ENCODE peak calls at places on chromosomes 1 and 21, in six cellular contexts. H is fibroblast of lung, J is H9, L is GM23248, M is IMR-90, N is astrocyte. I is an unnamed sample.

GRCh38 chr21:16302851-16303282 is 573.1 kb downstream of the USP25 start:
- DNase-seq in H (no peak), J (no peak), L (peak; percentile 72), M (peak; percentile 12), N (peak; percentile 95), I (no peak)

GRCh38 chr1:157403203-157403602 is 149.1 kb downstream of the FCRL5 start:
- DNase-seq in H (no peak), J (peak; percentile 78), L (peak; percentile 14), M (no peak), N (no peak), I (no peak)

GRCh38 chr1:6445062-6445763 is 20.6 kb downstream of the ESPN start:
- DNase-seq in H (peak; percentile 37), J (peak; percentile 83), L (peak; percentile 59), M (peak; percentile 15), N (peak; percentile 10), I (peak; percentile 54)

GRCh38 chr21:36706951-36707762 is 8.2 kb downstream of the SIM2 start:
- DNase-seq in H (peak; percentile 34), J (peak; percentile 63), L (peak; percentile 29), M (peak; percentile 37), N (no peak), I (no peak)

GRCh38 chr1:230790026-230790425 is 42.8 kb downstream of the CAPN9 start:
- DNase-seq in H (no peak), J (no peak), L (no peak), M (no peak), N (no peak), I (no peak)

GRCh38 chr21:36129219-36129618 is 5.7 kb upstream of the CBR3 start:
- DNase-seq in H (no peak), J (no peak), L (no peak), M (no peak), N (no peak), I (no peak)

GRCh38 chr1:32249831-32250525 is 1.1 kb upstream of the LCK start:
- DNase-seq in H (no peak), J (no peak), L (no peak), M (peak; percentile 46), N (no peak), I (no peak)

GRCh38 chr1:10965621-10966226 is 46.7 kb upstream of the TARDBP start:
- DNase-seq in H (peak; percentile 18), J (no peak), L (peak; percentile 33), M (no peak), N (no peak), I (no peak)

GRCh38 chr1:206723500-206724472 is 39.1 kb downstream of the MAPKAPK2 start:
- DNase-seq in H (peak; percentile 95), J (no peak), L (peak; percentile 92), M (peak; percentile 86), N (peak; percentile 92), I (peak; percentile 74)

GRCh38 chr1:93964777-93965200 is 55.6 kb upstream of the GCLM start:
- DNase-seq in H (peak; percentile 7), J (no peak), L (peak; percentile 58), M (peak; percentile 69), N (peak; percentile 92), I (peak; percentile 20)

GRCh38 chr1:1432951-1433803 is 2.3 kb upstream of the VWA1 start:
- DNase-seq in H (no peak), J (peak; percentile 82), L (no peak), M (no peak), N (no peak), I (no peak)

GRCh38 chr1:919271-919872 is 4.4 kb upstream of the SAMD11 start:
- DNase-seq in H (no peak), J (no peak), L (no peak), M (no peak), N (no peak), I (no peak)

GRCh38 chr1:223515915-223516314 is 122.7 kb downstream of the CCDC185 start:
- DNase-seq in H (no peak), J (no peak), L (no peak), M (no peak), N (no peak), I (no peak)

GRCh38 chr1:172697463-172698100 is 38.7 kb downstream of the FASLG start:
- DNase-seq in H (no peak), J (no peak), L (no peak), M (no peak), N (no peak), I (no peak)

GRCh38 chr1:92459871-92460320 is 26.8 kb downstream of the GFI1 start:
- DNase-seq in H (no peak), J (no peak), L (no peak), M (no peak), N (no peak), I (no peak)

GRCh38 chr1:167836197-167836596 is 77.7 kb downstream of the ADCY10 start:
- DNase-seq in H (no peak), J (no peak), L (no peak), M (no peak), N (no peak), I (no peak)

GRCh38 chr1:65343286-65343685 is 33.9 kb downstream of the DNAJC6 start:
- DNase-seq in H (peak; percentile 24), J (no peak), L (peak; percentile 84), M (peak; percentile 3), N (no peak), I (peak; percentile 81)

GRCh38 chr1:8335246-8335645 is 17.3 kb downstream of the SLC45A1 start:
- DNase-seq in H (no peak), J (no peak), L (no peak), M (no peak), N (no peak), I (no peak)

GRCh38 chr1:162689745-162690671 is 57.7 kb downstream of the DDR2 start:
- DNase-seq in H (no peak), J (no peak), L (peak; percentile 80), M (peak; percentile 36), N (peak; percentile 37), I (peak; percentile 38)

GRCh38 chr1:174839211-174839610 is 160.5 kb upstream of the CACYBP start:
- DNase-seq in H (peak; percentile 30), J (no peak), L (no peak), M (peak; percentile 26), N (peak; percentile 46), I (no peak)

GRCh38 chr21:34129971-34130597 is 56.7 kb downstream of the MRPS6 start:
- DNase-seq in H (peak; percentile 21), J (peak; percentile 68), L (peak; percentile 52), M (peak; percentile 48), N (peak; percentile 14), I (peak; percentile 65)

GRCh38 chr1:88655685-88656299 is 28.3 kb upstream of the PKN2 start:
- DNase-seq in H (peak; percentile 64), J (no peak), L (peak; percentile 46), M (peak; percentile 37), N (peak; percentile 9), I (peak; percentile 79)

GRCh38 chr1:164673584-164674214 is 114.7 kb downstream of the PBX1 start:
- DNase-seq in H (no peak), J (peak; percentile 65), L (peak; percentile 21), M (no peak), N (no peak), I (peak; percentile 20)

GRCh38 chr1:9294440-9294773 is 1.7 kb downstream of the SPSB1 start:
- DNase-seq in H (peak; percentile 75), J (no peak), L (peak; percentile 92), M (peak; percentile 96), N (peak; percentile 93), I (peak; percentile 60)

GRCh38 chr1:97869441-97869840 is 51.4 kb downstream of the DPYD start:
- DNase-seq in H (no peak), J (no peak), L (no peak), M (no peak), N (peak; percentile 2), I (no peak)

GRCh38 chr1:39061951-39062350 is 35.8 kb downstream of the NDUFS5 start:
- DNase-seq in H (peak; percentile 62), J (no peak), L (no peak), M (peak; percentile 37), N (no peak), I (peak; percentile 18)

GRCh38 chr1:239943761-239944160 is 147.9 kb upstream of the FMN2 start:
- DNase-seq in H (no peak), J (no peak), L (no peak), M (no peak), N (no peak), I (no peak)

GRCh38 chr1:201282931-201283829 is at the start of gene PKP1:
- DNase-seq in H (peak; percentile 23), J (peak; percentile 69), L (peak; percentile 73), M (peak; percentile 10), N (peak; percentile 15), I (peak; percentile 65)

GRCh38 chr1:71600023-71600422 is 519.2 kb upstream of the ZRANB2 start:
- DNase-seq in H (no peak), J (no peak), L (no peak), M (no peak), N (no peak), I (no peak)
- H3K9ac ChIP-seq in H (no peak overlapping the region), J (no peak overlapping the region), L (no peak overlapping the region), M (no peak overlapping the region), N (no peak overlapping the region), I (no peak overlapping the region)

GRCh38 chr1:24726741-24727140 is 18.5 kb upstream of the CLIC4 start:
- DNase-seq in H (no peak), J (no peak), L (no peak), M (no peak), N (no peak), I (no peak)

GRCh38 chr1:24724345-24725208 is 20.7 kb upstream of the CLIC4 start:
- DNase-seq in H (peak; percentile 76), J (peak; percentile 80), L (peak; percentile 43), M (peak; percentile 84), N (peak; percentile 78), I (peak; percentile 49)

GRCh38 chr1:24728982-24729381 is 16.3 kb upstream of the CLIC4 start:
- DNase-seq in H (no peak), J (no peak), L (no peak), M (no peak), N (no peak), I (no peak)

GRCh38 chr1:24725209-24725651 is 20.0 kb upstream of the CLIC4 start:
- DNase-seq in H (no peak), J (peak; percentile 84), L (peak; percentile 43), M (peak; percentile 54), N (no peak), I (no peak)

DNA sequence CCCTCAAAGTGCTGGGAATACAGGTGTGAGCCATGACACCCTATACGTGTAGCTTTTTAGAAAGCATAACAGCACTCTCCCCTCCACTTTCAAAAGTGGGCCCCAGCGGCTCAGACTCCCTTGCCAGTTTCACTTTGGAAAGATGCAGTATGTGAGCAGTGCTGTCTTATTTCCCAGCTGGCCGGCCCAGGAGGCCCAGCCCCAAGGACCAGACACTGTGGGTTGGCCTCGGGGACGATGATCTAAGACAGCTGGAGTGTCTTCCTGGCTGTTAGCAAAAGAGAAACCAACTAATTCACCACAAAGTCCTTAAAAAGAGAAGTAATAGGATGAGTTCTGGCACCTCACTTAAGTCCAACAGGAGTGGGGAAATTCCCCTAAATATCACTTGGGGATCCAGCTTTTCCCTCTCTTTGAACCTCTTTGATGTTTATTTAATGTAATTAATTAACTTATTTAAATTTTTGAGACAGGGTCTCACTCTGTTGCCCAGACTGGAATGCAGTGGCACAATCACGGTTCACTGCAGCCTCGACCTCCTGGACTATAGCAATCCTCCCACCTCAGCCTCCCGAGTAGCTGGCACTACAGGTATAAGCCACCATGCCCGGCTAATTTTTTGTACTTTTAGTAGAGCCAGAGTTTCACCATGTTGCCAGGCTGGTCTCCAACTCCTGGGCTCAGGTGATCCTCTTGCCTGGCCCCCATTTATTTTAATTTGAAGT is 17.6 kb upstream of the CLIC4 start:
- DNase-seq in H (peak; percentile 95), J (no peak), L (peak; percentile 96), M (peak; percentile 93), N (peak; percentile 77), I (peak; percentile 93)
- H3K9ac ChIP-seq in H (no peak overlapping the region), J (no peak overlapping the region), L (peak overlapping the region; percentile 65), M (peak overlapping the region; percentile 59), N (no peak overlapping the region), I (peak overlapping the region; percentile 59)

GRCh38 chr1:44635439-44635838 is 38.8 kb downstream of the TMEM53 start:
- DNase-seq in H (no peak), J (no peak), L (no peak), M (no peak), N (no peak), I (no peak)
- H3K9ac ChIP-seq in H (no peak overlapping the region), J (no peak overlapping the region), L (no peak overlapping the region), M (no peak overlapping the region), N (no peak overlapping the region), I (no peak overlapping the region)

GRCh38 chr1:208304193-208304712 is 60.1 kb upstream of the PLXNA2 start:
- DNase-seq in H (no peak), J (no peak), L (no peak), M (no peak), N (no peak), I (no peak)
- H3K9ac ChIP-seq in H (no peak overlapping the region), J (no peak overlapping the region), L (no peak overlapping the region), M (no peak overlapping the region), N (no peak overlapping the region), I (no peak overlapping the region)